ENCODE peak calls at places on chromosomes 3 and 15, in six cellular contexts. M is fibroblast of pulmonary artery, R is hepatocyte, A is activated B cell treated with CpG ODN at 0.5 μM for 24 hours, K is psoas muscle, Y is pancreas. Q is an unnamed sample.

GRCh38 chr15:39854161-39854560 is 65.9 kb downstream of the GPR176 start:
- DNase-seq in A (no peak), Y (no peak), R (no peak), M (peak; percentile 64), K (no peak), Q (no peak)

GRCh38 chr3:101936419-101937331 is 87.4 kb downstream of the NFKBIZ start:
- DNase-seq in R (no peak), K (no peak), M (peak; percentile 89), Y (no peak), A (no peak), Q (no peak)

GRCh38 chr3:58617338-58617761 is 40.2 kb upstream of the FAM107A start:
- DNase-seq in K (peak; percentile 81), R (peak; percentile 53), A (no peak), Y (no peak), M (no peak), Q (no peak)

GRCh38 chr3:189508784-189509489 is 122.3 kb upstream of the TP63 start:
- DNase-seq in Y (no peak), A (no peak), R (no peak), K (no peak), M (no peak), Q (no peak)

GRCh38 chr3:13193320-13194284 is 120.4 kb upstream of the IQSEC1 start:
- DNase-seq in Y (peak; percentile 39), R (no peak), A (no peak), K (no peak), M (no peak), Q (no peak)

GRCh38 chr3:131541288-131541687 is 38.5 kb upstream of the MRPL3 start:
- DNase-seq in M (no peak), K (no peak), R (no peak), A (no peak), Y (no peak), Q (no peak)

GRCh38 chr3:147139341-147139740 is 267.0 kb downstream of the ZIC4 start:
- DNase-seq in M (no peak), A (no peak), Y (no peak), R (no peak), K (no peak), Q (no peak)

GRCh38 chr3:196127308-196128040 is 45.6 kb upstream of the TFRC start:
- DNase-seq in K (peak; percentile 26), M (no peak), R (peak; percentile 54), A (no peak), Y (no peak), Q (no peak)

GRCh38 chr3:187286467-187287059 is 5.0 kb downstream of the MASP1 start:
- DNase-seq in A (no peak), K (peak; percentile 57), R (peak; percentile 65), Y (no peak), M (peak; percentile 77), Q (no peak)

GRCh38 chr15:28260722-28261121 is 61.3 kb downstream of the HERC2 start:
- DNase-seq in R (no peak), A (no peak), M (no peak), Y (no peak), K (peak; percentile 69), Q (no peak)

GRCh38 chr3:8872291-8872690 is 91.0 kb downstream of the RAD18 start:
- DNase-seq in Y (no peak), M (no peak), K (no peak), R (no peak), A (no peak), Q (no peak)

GRCh38 chr15:71471347-71471746 is 339.0 kb upstream of the NR2E3 start:
- DNase-seq in A (no peak), Y (no peak), R (peak; percentile 17), M (no peak), K (no peak), Q (no peak)

GRCh38 chr3:121786485-121786884 is 36.9 kb upstream of the GOLGB1 start:
- DNase-seq in M (peak; percentile 55), K (no peak), A (no peak), Y (no peak), R (no peak), Q (no peak)

GRCh38 chr15:101647251-101647650 is 4.9 kb downstream of the TM2D3 start:
- DNase-seq in A (no peak), Y (no peak), K (no peak), R (no peak), M (no peak), Q (no peak)

GRCh38 chr15:61828008-61828407 is 232.2 kb downstream of the VPS13C start:
- DNase-seq in A (no peak), R (no peak), M (no peak), Y (no peak), K (no peak), Q (no peak)

GRCh38 chr3:87318609-87319008 is 42.2 kb upstream of the POU1F1 start:
- DNase-seq in Y (no peak), M (no peak), R (no peak), A (no peak), K (no peak), Q (no peak)

GRCh38 chr15:90873488-90873997 is 5.2 kb downstream of the FURIN start:
- DNase-seq in Y (no peak), M (no peak), R (no peak), K (no peak), A (no peak), Q (no peak)

GRCh38 chr15:78950906-78951840 is 6.3 kb upstream of the CTSH start:
- DNase-seq in R (peak; percentile 54), M (peak; percentile 51), K (no peak), Y (no peak), A (no peak), Q (no peak)

GRCh38 chr3:103906304-103906703 is 1460.4 kb upstream of the ALCAM start:
- DNase-seq in M (no peak), K (no peak), R (no peak), Y (no peak), A (no peak), Q (no peak)

GRCh38 chr3:71299160-71299559 is 284.4 kb downstream of the FOXP1 start:
- DNase-seq in Y (no peak), K (no peak), R (no peak), M (no peak), A (no peak), Q (no peak)

GRCh38 chr3:79461129-79461792 is 306.5 kb downstream of the ROBO1 start:
- DNase-seq in A (no peak), M (no peak), R (no peak), Y (no peak), K (no peak), Q (no peak)

GRCh38 chr3:88113311-88114162 is 36.2 kb upstream of the C3orf38 start:
- DNase-seq in Y (peak; percentile 34), K (no peak), R (peak; percentile 82), A (no peak), M (peak; percentile 84), Q (no peak)

GRCh38 chr15:50828610-50829206 is 63.2 kb upstream of the SPPL2A start:
- DNase-seq in R (peak; percentile 74), M (peak; percentile 90), A (no peak), K (peak; percentile 72), Y (no peak), Q (no peak)

GRCh38 chr15:52288051-52288942 is 7.3 kb downstream of the MYO5C start:
- DNase-seq in A (no peak), M (peak; percentile 11), K (no peak), R (peak; percentile 79), Y (peak; percentile 79), Q (no peak)

GRCh38 chr15:43958894-43959330 is 132.1 kb downstream of the WDR76 start:
- DNase-seq in R (no peak), Y (no peak), K (no peak), M (peak; percentile 52), A (no peak), Q (no peak)

GRCh38 chr3:129942296-129942695 is 32.2 kb upstream of the TRH start:
- DNase-seq in Y (no peak), K (peak; percentile 59), R (peak; percentile 78), A (peak; percentile 24), M (peak; percentile 72), Q (peak; percentile 26)

GRCh38 chr3:120795959-120796358 is 53.4 kb downstream of the GTF2E1 start:
- DNase-seq in Y (no peak), R (no peak), K (no peak), A (no peak), M (no peak), Q (no peak)

GRCh38 chr15:65939901-65940617 is 70.8 kb downstream of the RAB11A start:
- DNase-seq in R (no peak), A (no peak), Y (no peak), K (no peak), M (peak; percentile 82), Q (no peak)

GRCh38 chr3:117443014-117443413 is 733.4 kb downstream of the TUSC7 start:
- DNase-seq in A (no peak), R (no peak), M (peak; percentile 54), Y (no peak), K (no peak), Q (no peak)

GRCh38 chr3:11716576-11717250 is 73.0 kb upstream of the VGLL4 start:
- DNase-seq in A (no peak), K (no peak), M (no peak), Y (no peak), R (no peak), Q (no peak)

GRCh38 chr3:70753572-70753971 is 441.1 kb upstream of the MDFIC2 start:
- DNase-seq in A (no peak), M (no peak), Y (no peak), K (no peak), R (peak; percentile 13), Q (no peak)

DNA sequence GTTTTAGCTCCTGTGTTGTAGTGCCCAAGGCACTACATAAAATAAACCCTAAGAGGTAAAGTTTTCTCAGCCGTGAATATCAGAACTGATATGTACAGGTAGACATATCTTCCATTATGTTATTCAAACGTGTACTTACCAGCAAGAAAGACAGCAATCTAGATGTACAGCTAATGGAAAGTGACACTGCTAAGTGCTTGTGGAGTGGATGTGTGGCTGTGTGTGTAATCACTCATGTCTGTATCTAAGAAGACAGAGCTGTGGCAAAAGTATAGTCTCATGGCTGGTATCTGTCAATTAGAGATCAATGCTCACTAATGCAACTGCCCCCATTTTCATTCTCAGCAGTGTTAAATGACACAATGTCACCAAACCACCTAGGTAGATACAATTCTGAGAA is 101.3 kb downstream of the FMN1 start:
- DNase-seq in M (no peak), A (no peak), Y (no peak), K (no peak), R (no peak), Q (no peak)
- TF ChIP-seq CTCF in M (no peak), A (no peak), Y (no peak), K (no peak), R (no peak), Q (no peak)

GRCh38 chr3:53350652-53351051 is 3.3 kb upstream of the DCP1A start:
- DNase-seq in A (no peak), M (no peak), Y (no peak), K (no peak), R (peak; percentile 74), Q (no peak)
- TF ChIP-seq CTCF in A (no peak), M (peak; percentile 4), Y (no peak), K (peak; percentile 14), R (peak; percentile 52), Q (no peak)

GRCh38 chr3:193314161-193314560 is 64.4 kb downstream of the ATP13A5 start:
- DNase-seq in Y (no peak), A (no peak), M (no peak), R (no peak), K (no peak), Q (no peak)
- TF ChIP-seq CTCF in Y (no peak), A (no peak), M (no peak), R (no peak), K (no peak), Q (no peak)

DNA sequence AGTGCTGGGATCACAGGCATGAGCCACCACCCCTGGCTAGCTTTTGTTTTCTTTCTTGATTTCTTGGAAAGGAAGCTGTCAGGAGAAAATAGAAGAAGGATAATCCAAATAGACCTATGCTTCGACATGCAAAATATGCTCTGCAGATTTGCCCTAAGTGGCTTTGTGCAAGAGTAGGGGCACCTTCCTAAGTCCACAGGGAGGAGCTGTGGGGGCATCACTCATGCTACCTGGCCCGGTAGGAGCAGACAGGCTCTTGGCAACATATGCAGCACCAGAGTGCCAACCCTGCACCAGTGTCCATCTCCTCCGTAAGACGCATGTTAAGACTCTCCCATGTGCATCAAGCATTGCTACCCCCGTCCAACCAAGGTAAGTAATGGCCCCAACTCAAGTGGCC is 190.7 kb upstream of the UBE2E1 start:
- DNase-seq in Y (no peak), R (no peak), A (no peak), K (no peak), M (no peak), Q (no peak)
- TF ChIP-seq CTCF in Y (no peak), R (no peak), A (no peak), K (no peak), M (no peak), Q (no peak)

Q was measured in natural killer cell.